ENCODE peak calls at places on chromosomes 4 and X, in six cellular contexts. O, G, X, W, V and B are unnamed samples.

GRCh38 chr4:9946171-9946570 is 75.1 kb downstream of the SLC2A9 start:
- DNase-seq in G (no peak), O (no peak), V (no peak), W (no peak), X (no peak), B (no peak)

GRCh38 chrX:126929071-126929470 is 109.5 kb downstream of the PRR32 start:
- DNase-seq in W (no peak), X (no peak), G (no peak), O (no peak), V (no peak), B (no peak)

GRCh38 chr4:186845137-186845842 is 121.6 kb upstream of the FAT1 start:
- DNase-seq in O (no peak), X (no peak), V (no peak), G (peak), W (peak), B (peak)

GRCh38 chr4:119946359-119946758 is 120.3 kb downstream of the MAD2L1 start:
- DNase-seq in G (no peak), W (no peak), V (no peak), X (no peak), O (no peak), B (no peak)

GRCh38 chrX:47707031-47707780 is 48.2 kb upstream of the UXT start:
- DNase-seq in O (no peak), G (no peak), W (no peak), X (no peak), V (no peak), B (no peak)

GRCh38 chr4:15895517-15895916 is 43.0 kb downstream of the FGFBP1 start:
- DNase-seq in X (no peak), O (no peak), V (no peak), W (no peak), G (no peak), B (no peak)

GRCh38 chr4:127309360-127310095 is 323.2 kb upstream of the INTU start:
- DNase-seq in X (no peak), V (no peak), G (no peak), W (no peak), O (no peak), B (no peak)

GRCh38 chrX:21972721-21973120 is 32.2 kb downstream of the SMS start:
- DNase-seq in V (no peak), G (peak), W (peak), X (no peak), O (peak), B (no peak)

GRCh38 chr4:153679476-153679875 is 4.6 kb upstream of the TLR2 start:
- DNase-seq in O (no peak), X (no peak), W (no peak), V (no peak), G (no peak), B (no peak)

GRCh38 chr4:98482847-98483806 is 175.3 kb downstream of the TSPAN5 start:
- DNase-seq in X (peak), O (no peak), W (peak), G (no peak), V (no peak), B (no peak)

GRCh38 chr4:179695175-179695574 is 2252.9 kb upstream of the AGA start:
- DNase-seq in O (no peak), X (no peak), V (no peak), W (no peak), G (no peak), B (no peak)

GRCh38 chr4:140237616-140238352 is 83.8 kb upstream of the MAML3 start:
- DNase-seq in V (peak), O (no peak), G (no peak), W (peak), X (no peak), B (peak)

GRCh38 chrX:10939384-10939783 is 171.7 kb upstream of the HCCS start:
- DNase-seq in W (no peak), O (no peak), V (no peak), G (no peak), X (no peak), B (no peak)

GRCh38 chr4:112633477-112634235 is 3.1 kb downstream of the ZGRF1 start:
- DNase-seq in V (peak), W (peak), G (no peak), X (peak), O (peak), B (no peak)
- TF ChIP-seq CTCF in V (peak), W (peak), G (no peak), X (peak), O (peak), B (peak)

DNA sequence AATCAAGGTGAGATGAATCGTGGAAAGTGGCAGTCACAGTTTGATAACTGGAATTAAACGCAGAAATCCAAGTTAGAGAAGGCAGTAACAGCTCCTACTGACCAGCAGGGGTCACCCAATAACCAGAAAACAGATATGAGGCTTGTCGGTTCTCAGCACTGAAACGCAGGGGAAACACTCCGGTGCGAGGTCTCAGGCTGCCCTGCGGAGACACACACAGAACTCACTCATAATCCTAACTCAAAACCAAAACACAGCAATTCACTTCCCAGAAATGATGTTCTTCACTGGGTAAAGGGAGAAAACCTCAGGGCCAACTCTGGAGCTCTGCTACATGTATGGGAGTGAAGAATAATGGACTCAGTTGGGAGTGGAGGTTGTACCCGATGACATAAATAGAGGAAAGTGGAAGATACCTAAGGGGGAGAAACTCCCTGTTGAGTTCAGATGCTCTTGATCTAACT is 384.4 kb downstream of the RAPGEF2 start:
- DNase-seq in X (peak), O (peak), V (peak), W (peak), G (peak), B (peak)
- TF ChIP-seq CTCF in X (peak), O (peak), V (peak), W (peak), G (peak), B (peak)

GRCh38 chrX:31420302-31420701 is 348.5 kb upstream of the FTHL17 start:
- DNase-seq in G (no peak), W (no peak), V (no peak), O (no peak), X (no peak), B (no peak)

GRCh38 chrX:31420711-31421151 is 348.9 kb upstream of the FTHL17 start:
- DNase-seq in G (no peak), O (no peak), W (no peak), V (no peak), X (no peak), B (peak)

GRCh38 chrX:31421441-31421840 is 349.6 kb upstream of the FTHL17 start:
- DNase-seq in X (no peak), W (no peak), G (no peak), V (no peak), O (no peak), B (no peak)

GRCh38 chrX:31423575-31424284 is 351.9 kb upstream of the FTHL17 start:
- DNase-seq in W (peak), V (peak), G (peak), O (peak), X (no peak), B (no peak)
- TF ChIP-seq CTCF in W (peak), V (peak), G (peak), O (no peak), X (peak), B (peak)

GRCh38 chr4:154743683-154744340 is at the start of gene LRAT:
- DNase-seq in G (peak), X (no peak), W (no peak), V (no peak), O (peak), B (no peak)
- TF ChIP-seq CTCF in G (no peak), X (no peak), W (no peak), V (no peak), O (no peak), B (no peak)

DNA sequence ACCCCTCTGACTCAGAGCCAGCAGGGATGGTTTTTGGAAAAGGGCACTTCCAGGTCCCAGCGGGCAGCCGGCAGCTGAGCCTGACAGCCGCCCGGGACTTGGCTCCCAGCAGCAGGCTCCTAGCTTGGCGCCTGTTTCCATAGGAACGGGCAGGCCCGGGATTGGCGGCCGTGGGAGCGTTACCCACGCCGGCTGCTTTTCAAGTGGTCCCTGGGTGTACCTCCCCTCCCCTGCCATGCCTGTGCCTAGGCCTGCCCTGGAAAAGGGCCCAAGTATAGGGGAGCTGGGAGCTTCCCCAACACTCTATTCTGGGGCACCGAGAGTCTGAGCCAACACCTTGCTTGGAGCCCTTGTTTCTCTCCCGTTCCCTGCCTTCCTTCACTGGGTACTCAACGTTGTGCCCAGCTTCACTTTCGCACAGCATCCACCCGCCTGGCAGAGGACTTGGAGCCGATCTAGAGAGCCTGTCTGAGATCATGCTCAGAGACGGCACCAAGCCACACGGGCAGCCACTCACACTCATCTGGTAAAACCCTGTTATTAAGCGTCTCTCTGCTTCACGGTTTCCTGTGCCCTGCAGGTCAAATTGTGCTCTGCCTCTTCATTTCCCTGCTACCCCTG is 521.6 kb downstream of the BCOR start:
- DNase-seq in W (no peak), V (no peak), O (no peak), G (no peak), X (no peak), B (no peak)
- TF ChIP-seq CTCF in W (no peak), V (no peak), O (no peak), G (no peak), X (no peak), B (no peak)

GRCh38 chrX:137926090-137926489 is 360.2 kb downstream of the ZIC3 start:
- DNase-seq in G (no peak), X (no peak), O (no peak), W (no peak), V (peak), B (no peak)
- TF ChIP-seq CTCF in G (no peak), X (no peak), O (no peak), W (no peak), V (peak), B (no peak)

GRCh38 chrX:2705461-2705860 is 14.4 kb downstream of the CD99 start:
- DNase-seq in O (no peak), G (no peak), X (no peak), W (no peak), V (no peak), B (no peak)

GRCh38 chrX:2701600-2701999 is 10.5 kb downstream of the CD99 start:
- DNase-seq in V (peak), X (peak), W (no peak), O (peak), G (no peak), B (no peak)

GRCh38 chrX:2700405-2701320 is 9.6 kb downstream of the CD99 start:
- DNase-seq in G (no peak), V (no peak), O (no peak), W (no peak), X (no peak), B (no peak)

GRCh38 chrX:2705036-2705435 is 13.9 kb downstream of the CD99 start:
- DNase-seq in G (no peak), X (no peak), W (no peak), V (no peak), O (no peak), B (no peak)

DNA sequence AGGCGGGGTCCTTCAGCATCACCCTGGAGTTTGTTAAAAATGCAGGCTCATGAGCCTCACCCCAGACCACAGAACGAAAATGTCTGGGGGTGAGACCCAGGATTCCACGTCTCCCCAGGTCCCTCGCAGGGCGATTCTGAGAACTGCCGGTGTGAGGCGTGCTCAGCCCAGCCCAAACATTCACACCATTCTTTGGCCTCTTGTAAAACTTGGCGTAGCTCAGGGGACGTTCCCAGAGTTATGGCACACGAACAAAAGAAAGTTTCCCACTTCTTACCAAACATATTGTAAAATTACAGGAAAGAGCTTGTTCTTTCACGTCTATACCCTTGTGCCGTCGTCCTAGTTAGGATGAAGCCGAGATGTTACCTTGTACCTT is 12.9 kb downstream of the CD99 start:
- DNase-seq in W (no peak), V (no peak), O (no peak), G (no peak), X (no peak), B (no peak)
- TF ChIP-seq CTCF in W (peak), V (no peak), O (no peak), G (no peak), X (no peak), B (peak)